ENCODE peak calls at places on chromosomes 13 and 19, in four cellular contexts. T is sigmoid colon; C is heart right ventricle; X is naive thymus-derived CD4-positive, alpha-beta T cell. H is an unnamed sample. For H3K4me1, the result is how much of the 10 kb centered on the place peaks cover.

GRCh38 chr19:11422163-11423068 is 3.3 kb upstream of the RGL3 start:
- DNase-seq in T (peak), C (peak), X (peak), H (peak)

GRCh38 chr13:94411747-94412146 is 67.7 kb downstream of the DCT start:
- DNase-seq in T (no peak), C (no peak), X (no peak), H (no peak)

GRCh38 chr13:90416519-90416918 is 931.0 kb upstream of the MIR17HG start:
- DNase-seq in T (no peak), C (no peak), X (no peak), H (no peak)

GRCh38 chr13:32175307-32175706 is 139.9 kb downstream of the ZAR1L start:
- DNase-seq in T (no peak), C (no peak), X (no peak), H (no peak)

GRCh38 chr13:45713721-45714120 is 11.6 kb downstream of the CBY2 start:
- DNase-seq in T (no peak), C (no peak), X (no peak), H (no peak)

GRCh38 chr13:92530364-92530763 is 696.2 kb upstream of the GPC6 start:
- DNase-seq in T (no peak), C (no peak), X (no peak), H (no peak)

GRCh38 chr19:50729894-50730293 is 6.7 kb downstream of the CLEC11A start:
- DNase-seq in T (no peak), C (no peak), X (no peak), H (no peak)

GRCh38 chr19:45408121-45408520 is 1.7 kb downstream of the POLR1G start:
- DNase-seq in T (no peak), C (no peak), X (no peak), H (no peak)

GRCh38 chr19:47582320-47582909 is 9.5 kb upstream of the ZNF541 start:
- DNase-seq in T (no peak), C (no peak), X (no peak), H (no peak)

GRCh38 chr19:55406869-55407624 is 541 bp downstream of the UBE2S start:
- DNase-seq in T (no peak), C (no peak), X (no peak), H (peak)

GRCh38 chr13:29059837-29060236 is 239.7 kb downstream of the MTUS2 start:
- DNase-seq in T (no peak), C (peak), X (no peak), H (no peak)

GRCh38 chr19:7871280-7871529 is 3.0 kb downstream of the PRR36 start:
- DNase-seq in T (no peak), C (no peak), X (no peak), H (no peak)

GRCh38 chr13:29908411-29908810 is 58.0 kb upstream of the UBL3 start:
- DNase-seq in T (no peak), C (peak), X (no peak), H (no peak)

GRCh38 chr13:30037766-30038165 is 187.3 kb upstream of the UBL3 start:
- DNase-seq in T (no peak), C (no peak), X (no peak), H (no peak)

GRCh38 chr19:11191273-11191755 is 6.0 kb downstream of the KANK2 start:
- DNase-seq in T (peak), C (peak), X (no peak), H (no peak)

GRCh38 chr13:34408635-34409034 is 533.4 kb upstream of the NBEA start:
- DNase-seq in T (no peak), C (no peak), X (no peak), H (no peak)

GRCh38 chr19:49333426-49334288 is 1.5 kb upstream of the CD37 start:
- DNase-seq in T (no peak), C (no peak), X (peak), H (peak)

GRCh38 chr19:54266133-54266532 is 9.1 kb upstream of the LILRB5 start:
- DNase-seq in T (peak), C (peak), X (peak), H (peak)

GRCh38 chr19:12794196-12794921 is 3.1 kb downstream of the JUNB start:
- DNase-seq in T (no peak), C (no peak), X (peak), H (no peak)

GRCh38 chr13:93875527-93875926 is 604.0 kb downstream of the DCT start:
- DNase-seq in T (no peak), C (no peak), X (no peak), H (no peak)

GRCh38 chr13:42574011-42574410 is at the start of gene TNFSF11:
- DNase-seq in T (no peak), C (no peak), X (peak), H (no peak)

GRCh38 chr19:24078688-24079087 is 8.3 kb upstream of the ZNF254 start:
- DNase-seq in T (no peak), C (no peak), X (no peak), H (no peak)

GRCh38 chr19:40719414-40719894 is 2.5 kb downstream of the ITPKC start:
- DNase-seq in T (no peak), C (no peak), X (no peak), H (no peak)

GRCh38 chr19:40718774-40719391 is 2.0 kb downstream of the ITPKC start:
- DNase-seq in T (peak), C (peak), X (no peak), H (no peak)

GRCh38 chr19:40716655-40717324 is at the start of the genes COQ8B and ITPKC:
- DNase-seq in T (peak), C (peak), X (peak), H (peak)

GRCh38 chr19:40717325-40717879 is 490 bp downstream of the ITPKC start:
- DNase-seq in T (peak), C (no peak), X (peak), H (no peak)

GRCh38 chr19:40717880-40718773 is 1.2 kb downstream of the ITPKC start:
- DNase-seq in T (no peak), C (no peak), X (no peak), H (no peak)
- H3K4me1 ChIP-seq in T (half or more), C (half or more), X (under half), H (half or more)

GRCh38 chr13:33379597-33379996 is 94.0 kb upstream of the STARD13 start:
- DNase-seq in T (no peak), C (no peak), X (no peak), H (no peak)
- H3K27ac ChIP-seq in T (no peak), C (no peak), X (no peak), H (no peak)

GRCh38 chr13:113848431-113849260 is 15.2 kb downstream of the GAS6 start:
- DNase-seq in T (no peak), C (no peak), X (no peak), H (no peak)
- H3K4me1 ChIP-seq in T (under half), C (half or more), X (under half), H (under half)

GRCh38 chr13:51734786-51735185 is 69.2 kb downstream of the DHRS12 start:
- DNase-seq in T (no peak), C (no peak), X (no peak), H (no peak)
- H3K27ac ChIP-seq in T (no peak), C (no peak), X (no peak), H (no peak)

GRCh38 chr19:18366027-18366435 is 19.9 kb upstream of the GDF15 start:
- DNase-seq in T (no peak), C (no peak), X (no peak), H (no peak)

GRCh38 chr19:18362934-18363542 is 22.6 kb downstream of the PGPEP1 start:
- DNase-seq in T (no peak), C (no peak), X (no peak), H (no peak)

GRCh38 chr19:18361646-18362045 is 21.2 kb downstream of the PGPEP1 start:
- DNase-seq in T (no peak), C (no peak), X (no peak), H (no peak)

GRCh38 chr19:18364826-18365528 is 21.0 kb upstream of the GDF15 start:
- DNase-seq in T (peak), C (peak), X (no peak), H (no peak)

DNA sequence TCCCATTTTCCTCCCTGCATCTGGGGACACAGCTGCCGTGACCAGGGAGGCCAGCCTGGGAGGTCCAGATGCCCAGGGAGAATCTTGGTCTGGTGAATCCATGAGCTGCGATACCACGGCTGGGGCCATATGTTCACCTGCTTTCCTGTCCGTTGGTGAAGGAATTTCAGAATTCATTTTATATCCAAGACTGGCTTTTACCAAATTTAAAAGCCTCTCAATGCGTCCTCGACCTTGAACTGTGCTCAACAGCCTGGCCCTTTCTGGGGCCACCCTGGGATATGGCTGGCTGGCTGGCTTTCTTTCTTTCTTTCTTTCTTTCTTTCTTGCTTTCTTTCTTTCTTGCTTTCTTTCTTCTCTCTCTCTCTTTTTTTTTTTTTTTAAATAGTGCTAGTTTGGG is 22.2 kb upstream of the GDF15 start:
- DNase-seq in T (no peak), C (no peak), X (no peak), H (no peak)
- H3K4me1 ChIP-seq in T (under half), C (under half), X (under half), H (under half)

GRCh38 chr13:21047087-21047486 is 14.3 kb downstream of the LATS2 start:
- DNase-seq in T (no peak), C (no peak), X (no peak), H (no peak)
- H3K27ac ChIP-seq in T (peak), C (peak), X (no peak), H (no peak)

DNA sequence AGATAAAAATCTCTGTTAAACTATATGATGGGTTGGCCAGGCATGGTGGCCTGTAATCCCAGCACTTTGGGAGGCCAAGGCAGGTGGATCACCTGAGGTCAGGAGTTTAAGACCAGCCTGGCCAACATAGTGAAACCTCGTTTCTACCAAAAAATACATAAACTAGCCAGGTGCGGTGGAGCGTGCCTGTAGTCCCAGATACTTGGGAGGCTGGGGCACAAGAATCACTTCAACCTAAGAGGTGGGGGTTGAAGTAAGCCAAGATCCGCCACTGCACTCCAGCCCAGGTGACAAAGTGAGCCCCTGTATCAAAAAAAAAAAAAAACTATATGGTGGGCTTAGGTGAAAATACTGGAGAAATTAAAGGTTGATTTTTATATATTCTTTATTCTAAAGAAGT is 11.3 kb downstream of the TBC1D4 start:
- DNase-seq in T (no peak), C (no peak), X (no peak), H (no peak)
- H3K4me1 ChIP-seq in T (under half), C (under half), X (under half), H (under half)

DNA sequence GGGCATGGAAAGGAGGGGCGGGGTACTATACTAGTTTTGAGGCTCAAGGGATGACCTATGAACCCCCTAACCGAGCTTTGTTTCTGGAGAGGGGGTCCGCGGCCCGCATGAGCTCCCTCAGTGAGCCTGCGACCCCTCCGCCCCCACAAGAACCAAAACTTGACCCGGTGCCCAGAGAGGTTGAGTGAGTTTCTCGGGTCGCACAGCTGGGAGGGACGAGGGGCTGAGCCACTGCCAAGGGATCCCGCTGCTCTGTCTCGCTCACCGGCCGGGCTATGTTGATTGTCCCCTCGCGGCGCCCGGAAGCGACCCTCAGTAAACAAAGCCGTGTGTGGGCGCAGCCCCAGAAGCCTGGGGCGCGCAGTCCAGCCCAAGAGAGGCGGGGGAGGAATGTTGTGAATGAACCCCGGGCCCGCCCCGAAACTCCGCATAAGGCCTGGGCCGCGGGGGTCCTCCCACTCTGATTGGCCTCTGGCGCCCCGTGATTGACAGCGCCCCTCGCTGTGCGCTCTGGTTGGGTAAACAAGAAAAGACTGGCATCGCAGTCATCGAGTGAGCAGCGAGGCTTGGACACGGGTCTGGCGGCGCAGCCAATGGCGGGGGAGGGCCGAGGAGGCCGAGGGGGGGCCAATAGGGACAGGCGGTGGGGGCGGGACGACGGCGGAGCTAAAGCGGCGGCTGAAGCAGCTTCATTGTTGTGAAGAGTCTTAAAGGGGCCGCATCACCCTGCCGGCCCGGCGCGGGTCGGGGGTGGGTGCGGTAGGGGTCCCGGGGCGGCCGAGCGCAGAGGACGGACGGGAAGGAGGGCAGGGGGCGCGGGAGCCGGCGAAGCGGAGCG is at the start of gene ZSWIM4:
- DNase-seq in T (peak), C (peak), X (peak), H (peak)
- H3K27ac ChIP-seq in T (peak), C (peak), X (peak), H (peak)

DNA sequence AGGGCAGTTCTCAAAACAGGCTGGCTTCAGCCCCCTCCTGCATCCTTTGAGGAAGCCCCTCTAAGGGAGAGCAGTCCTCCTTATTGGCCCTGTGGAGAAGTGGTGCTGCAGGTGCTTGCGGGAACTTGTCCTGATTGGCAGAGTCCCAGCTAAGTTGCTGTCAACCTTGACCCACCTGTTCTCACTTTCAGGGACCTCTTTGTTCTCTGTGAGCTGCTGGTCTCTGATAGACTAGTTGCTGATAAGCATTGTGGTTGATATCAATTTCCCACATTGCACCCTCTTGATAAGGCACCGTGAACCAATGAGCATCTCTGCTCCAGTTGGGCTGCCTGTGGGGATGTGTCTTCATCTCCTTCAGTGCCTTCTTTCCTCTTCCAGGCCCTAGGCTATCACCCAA is 13.6 kb upstream of the OLFM4 start:
- DNase-seq in T (no peak), C (no peak), X (no peak), H (no peak)
- H3K4me1 ChIP-seq in T (under half), C (under half), X (under half), H (under half)

GRCh38 chr19:1560281-1560882 is 7.7 kb downstream of the MEX3D start:
- DNase-seq in T (no peak), C (no peak), X (no peak), H (no peak)

GRCh38 chr19:1563251-1563650 is 4.9 kb downstream of the MEX3D start:
- DNase-seq in T (no peak), C (no peak), X (no peak), H (no peak)

GRCh38 chr19:1556639-1557070 is 11.5 kb downstream of the MEX3D start:
- DNase-seq in T (no peak), C (no peak), X (no peak), H (no peak)

GRCh38 chr19:1558552-1558951 is 9.6 kb downstream of the MEX3D start:
- DNase-seq in T (no peak), C (no peak), X (no peak), H (no peak)

DNA sequence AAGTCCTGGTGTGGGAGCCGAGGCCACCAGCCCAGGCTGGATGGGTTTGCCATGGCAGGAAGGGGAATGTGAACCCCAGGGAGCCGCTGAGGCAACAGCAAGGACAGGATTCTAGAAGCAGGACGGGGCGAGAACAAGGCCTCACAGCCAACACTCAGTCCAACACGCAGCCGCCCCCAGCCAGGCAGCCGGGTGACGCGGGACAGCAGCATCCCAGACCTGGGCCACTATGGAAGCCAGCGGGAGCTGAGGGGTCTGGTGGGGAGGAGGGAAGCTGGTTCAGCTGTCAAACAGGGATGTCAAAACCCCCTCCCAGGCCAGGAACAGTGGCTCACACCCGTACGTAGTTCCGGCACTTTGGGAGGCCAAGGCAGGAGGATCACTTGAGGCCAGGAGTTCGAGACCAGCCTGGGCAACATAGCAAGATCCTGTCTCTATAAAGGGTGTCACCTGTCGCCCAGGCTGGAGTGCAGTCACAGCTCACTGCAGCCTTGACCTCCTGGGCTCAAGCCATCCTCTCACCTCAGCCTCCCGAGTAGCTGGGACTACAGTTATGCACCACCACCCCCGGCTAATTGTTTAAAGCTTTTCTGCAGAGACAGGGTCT is 6.8 kb downstream of the MEX3D start:
- DNase-seq in T (no peak), C (no peak), X (no peak), H (no peak)
- H3K27ac ChIP-seq in T (no peak), C (no peak), X (no peak), H (no peak)